ENCODE peak calls at places on chromosomes 12 and 14, in nine cellular contexts. G is activated T-helper 2 cell treated with anti-CD3 and anti-CD28 coated beads, Interferon-gamma antibody, Interleukin-2, Interleukin-4, amounts not matched to agents 10 μg/mL and 5 μg/mL and 100 μg/mL, durations not matched to agents 14 hours and 24 hours and 36 hours; O is T follicular helper cell; P is choroid plexus epithelial cell; H is foreskin fibroblast; M is SW 1271; V is testis; N is Daoy; L is cardiac fibroblast. R is an unnamed sample.
A peak's percentile ranks its signal among the peaks of the same experiment; 100 is the strongest.

GRCh38 chr12:48388938-48389337 is 38.2 kb upstream of the ZNF641 start:
- DNase-seq in G (no peak), O (no peak), P (no peak), H (peak; percentile 4), M (no peak), V (no peak), N (peak; percentile 38), L (peak; percentile 5), R (no peak)

GRCh38 chr14:36105401-36105800 is 71.1 kb downstream of the PTCSC3 start:
- DNase-seq in G (no peak), O (no peak), P (no peak), H (no peak), M (no peak), V (no peak), N (peak; percentile 78), L (no peak), R (no peak)

GRCh38 chr12:23084236-23084995 is 459.4 kb downstream of the ETNK1 start:
- DNase-seq in G (no peak), O (no peak), P (peak; percentile 76), H (peak; percentile 10), M (no peak), V (no peak), N (peak; percentile 61), L (peak; percentile 99), R (peak; percentile 94)

GRCh38 chr14:58738876-58739275 is 101.1 kb downstream of the DACT1 start:
- DNase-seq in G (no peak), O (no peak), P (no peak), H (peak; percentile 67), M (no peak), V (no peak), N (no peak), L (peak; percentile 77), R (no peak)

GRCh38 chr14:75322746-75323145 is 44.1 kb downstream of the FOS start:
- DNase-seq in G (no peak), O (no peak), P (no peak), H (no peak), M (no peak), V (no peak), N (no peak), L (no peak), R (no peak)

GRCh38 chr12:24902521-24903304 is 46.2 kb downstream of the BCAT1 start:
- DNase-seq in G (peak; percentile 28), O (no peak), P (peak; percentile 37), H (peak; percentile 62), M (no peak), V (no peak), N (peak; percentile 17), L (peak; percentile 53), R (no peak)

GRCh38 chr14:100443643-100444042 is 120.5 kb downstream of the SLC25A47 start:
- DNase-seq in G (no peak), O (no peak), P (peak; percentile 34), H (peak; percentile 37), M (no peak), V (no peak), N (peak; percentile 78), L (peak; percentile 30), R (no peak)

GRCh38 chr14:87260460-87260859 is 732.5 kb downstream of the GALC start:
- DNase-seq in G (no peak), O (no peak), P (no peak), H (no peak), M (no peak), V (no peak), N (no peak), L (no peak), R (no peak)